ENCODE peak calls at places on chromosomes 11 and 22, in four cellular contexts. V is AG04449, Q is upper lobe of right lung, R is cerebellar cortex. F is an unnamed sample.

GRCh38 chr11:6204708-6205107 is 649 bp upstream of the C11orf42 start:
- DNase-seq in V (no peak), Q (no peak), R (no peak), F (no peak)

GRCh38 chr11:56521955-56522354 is 21.1 kb downstream of the OR5M11 start:
- DNase-seq in V (no peak), Q (no peak), R (no peak), F (no peak)

GRCh38 chr11:72573380-72573949 is 100.8 kb downstream of the PDE2A start:
- DNase-seq in V (no peak), Q (peak; percentile 70), R (no peak), F (no peak)

GRCh38 chr11:126153999-126154398 is 57.5 kb downstream of the RPUSD4 start:
- DNase-seq in V (no peak), Q (no peak), R (no peak), F (peak; percentile 71)

GRCh38 chr11:5203366-5203765 is 2.9 kb upstream of the OR51V1 start:
- DNase-seq in V (no peak), Q (no peak), R (no peak), F (no peak)

GRCh38 chr11:8006349-8006977 is 19.3 kb downstream of the EIF3F start:
- DNase-seq in V (peak; percentile 21), Q (no peak), R (peak; percentile 79), F (peak; percentile 62)

GRCh38 chr11:78938036-78938435 is 363.4 kb upstream of the NARS2 start:
- DNase-seq in V (no peak), Q (no peak), R (no peak), F (no peak)

GRCh38 chr22:46754110-46754799 is 8.2 kb upstream of the TBC1D22A start:
- DNase-seq in V (peak; percentile 90), Q (peak; percentile 91), R (no peak), F (no peak)

GRCh38 chr22:46957521-46957920 is 195.1 kb downstream of the TBC1D22A start:
- DNase-seq in V (no peak), Q (no peak), R (no peak), F (no peak)

GRCh38 chr22:45053094-45053493 is 43.3 kb upstream of the PHF21B start:
- DNase-seq in V (no peak), Q (no peak), R (no peak), F (no peak)

GRCh38 chr22:19648419-19648929 is 65.8 kb upstream of the SEPTIN5 start:
- DNase-seq in V (no peak), Q (no peak), R (peak; percentile 18), F (no peak)

GRCh38 chr22:32723632-32724031 is 77.9 kb upstream of the TIMP3 start:
- DNase-seq in V (peak; percentile 87), Q (peak; percentile 89), R (no peak), F (no peak)

GRCh38 chr11:110992481-110992880 is 253.0 kb upstream of the POU2AF2 start:
- DNase-seq in V (no peak), Q (no peak), R (no peak), F (no peak)

GRCh38 chr11:106585061-106585460 is 433.2 kb downstream of the GUCY1A2 start:
- DNase-seq in V (peak; percentile 1), Q (no peak), R (peak; percentile 24), F (no peak)

GRCh38 chr11:43866520-43866919 is 14.1 kb upstream of the ALKBH3 start:
- DNase-seq in V (peak; percentile 24), Q (no peak), R (no peak), F (no peak)

GRCh38 chr11:67031791-67032561 is 9.0 kb downstream of the SYT12 start:
- DNase-seq in V (no peak), Q (no peak), R (no peak), F (no peak)

GRCh38 chr22:47052236-47053012 is 290.0 kb downstream of the TBC1D22A start:
- DNase-seq in V (no peak), Q (no peak), R (no peak), F (no peak)

GRCh38 chr11:8351223-8351622 is 87.5 kb upstream of the LMO1 start:
- DNase-seq in V (no peak), Q (no peak), R (no peak), F (no peak)

GRCh38 chr22:23240639-23241389 is 60.5 kb downstream of the BCR start:
- DNase-seq in V (no peak), Q (no peak), R (no peak), F (no peak)

GRCh38 chr11:35111171-35112055 is 27.6 kb upstream of the CD44 start:
- DNase-seq in V (no peak), Q (no peak), R (no peak), F (peak; percentile 69)

GRCh38 chr11:75344761-75345454 is 6.6 kb downstream of the ARRB1 start:
- DNase-seq in V (no peak), Q (no peak), R (no peak), F (no peak)